ENCODE peak calls at places on chromosomes 3 and 15, in ten cellular contexts. S, K, X, A, N, F, O, Y, C and E are unnamed samples.

GRCh38 chr15:95119041-95119440 is 887.7 kb downstream of the MCTP2 start:
- DNase-seq in O (no peak), Y (no peak), S (no peak), A (no peak), X (peak; percentile 52), K (no peak), F (peak; percentile 13), C (no peak), N (no peak), E (peak; percentile 86)

GRCh38 chr3:191328963-191329653 is at the start of gene CCDC50:
- DNase-seq in X (peak; percentile 78), A (no peak), F (peak; percentile 86), C (peak; percentile 64), N (peak; percentile 91), K (peak; percentile 80), O (peak; percentile 87), Y (peak; percentile 90), S (no peak), E (peak; percentile 79)

GRCh38 chr3:189298469-189299375 is 127.0 kb downstream of the TPRG1 start:
- DNase-seq in X (no peak), A (no peak), Y (no peak), K (peak; percentile 16), S (no peak), O (no peak), F (peak; percentile 28), N (no peak), C (peak; percentile 58), E (peak; percentile 12)

GRCh38 chr15:39747326-39747725 is 35.3 kb downstream of the FSIP1 start:
- DNase-seq in F (peak; percentile 81), C (peak; percentile 35), A (no peak), O (no peak), X (peak; percentile 69), Y (no peak), K (peak; percentile 80), N (no peak), S (no peak), E (no peak)

GRCh38 chr15:99474041-99474906 is 91.5 kb upstream of the MEF2A start:
- DNase-seq in A (no peak), X (no peak), K (no peak), O (peak; percentile 62), S (no peak), N (peak; percentile 67), F (no peak), C (no peak), Y (peak; percentile 26), E (no peak)

GRCh38 chr3:143831208-143831607 is 17.1 kb downstream of the SLC9A9 start:
- DNase-seq in X (peak; percentile 60), Y (no peak), K (peak; percentile 53), F (peak; percentile 72), O (peak; percentile 29), S (no peak), N (no peak), C (peak; percentile 63), A (peak; percentile 50), E (no peak)

GRCh38 chr15:78637776-78638435 is 3.1 kb downstream of the CHRNB4 start:
- DNase-seq in C (no peak), A (no peak), Y (no peak), N (no peak), K (no peak), O (no peak), X (no peak), S (no peak), F (no peak), E (no peak)

GRCh38 chr3:127637546-127637945 is 8.6 kb downstream of the PODXL2 start:
- DNase-seq in Y (no peak), S (peak; percentile 91), A (no peak), C (no peak), O (no peak), K (no peak), X (no peak), N (no peak), F (peak; percentile 46), E (peak; percentile 65)

GRCh38 chr3:21216598-21216997 is 534.4 kb downstream of the ZNF385D start:
- DNase-seq in X (peak; percentile 28), Y (peak; percentile 44), F (peak; percentile 20), S (peak; percentile 11), C (no peak), A (no peak), O (no peak), N (no peak), K (peak; percentile 27), E (peak; percentile 4)

GRCh38 chr15:81303241-81304225 is 20.4 kb downstream of the STARD5 start:
- DNase-seq in F (no peak), O (no peak), K (peak; percentile 6), A (no peak), S (no peak), C (no peak), N (no peak), Y (peak; percentile 78), X (no peak), E (peak; percentile 45)

GRCh38 chr15:81299630-81300273 is 24.2 kb downstream of the STARD5 start:
- DNase-seq in N (no peak), O (no peak), C (no peak), F (no peak), Y (peak; percentile 32), S (no peak), A (no peak), K (no peak), X (no peak), E (no peak)

GRCh38 chr15:81302605-81303204 is 21.2 kb downstream of the STARD5 start:
- DNase-seq in S (no peak), K (no peak), F (no peak), X (no peak), C (no peak), O (no peak), Y (no peak), N (no peak), A (no peak), E (no peak)

GRCh38 chr15:81301815-81302399 is 22.0 kb downstream of the STARD5 start:
- DNase-seq in C (no peak), O (no peak), Y (no peak), A (no peak), N (peak; percentile 60), S (no peak), K (no peak), X (no peak), F (no peak), E (peak; percentile 53)

DNA sequence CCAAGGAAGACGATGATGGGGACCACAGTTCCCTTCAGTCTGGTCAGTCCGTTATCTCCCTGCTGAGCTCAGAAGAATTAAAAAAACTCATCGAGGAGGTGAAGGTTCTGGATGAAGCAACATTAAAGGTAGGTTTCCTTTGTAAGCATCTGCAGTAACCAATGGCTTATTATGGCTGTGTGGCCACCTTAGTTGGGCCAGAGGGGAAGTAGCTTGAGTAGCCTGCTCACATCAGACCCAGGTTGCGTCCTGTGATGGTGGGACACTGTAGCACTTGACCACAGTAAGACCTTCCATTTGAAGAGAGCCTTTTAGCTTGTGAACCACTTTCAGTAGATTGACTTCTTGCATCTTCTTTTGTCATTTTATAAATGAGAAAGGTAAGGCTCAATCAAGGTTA is 22.6 kb downstream of the STARD5 start:
- DNase-seq in N (no peak), Y (no peak), S (no peak), F (no peak), X (no peak), O (no peak), C (no peak), A (no peak), K (no peak), E (no peak)
- H3K4me3 ChIP-seq in N (no peak overlapping the region), Y (no peak overlapping the region), S (no peak overlapping the region), F (no peak overlapping the region), X (no peak overlapping the region), O (no peak overlapping the region), C (no peak overlapping the region), A (no peak overlapping the region), K (no peak overlapping the region), E (no peak overlapping the region)

GRCh38 chr15:45114076-45114750 is at the start of the genes DUOX2 and DUOXA2:
- DNase-seq in O (no peak), N (no peak), F (no peak), S (no peak), K (no peak), Y (peak; percentile 70), X (no peak), A (no peak), C (no peak), E (no peak)
- H3K4me3 ChIP-seq in O (peak within 1 kb of the TSS; percentile 9), N (peak within 1 kb of the TSS; percentile 30), F (no peak within 1 kb of the TSS), S (no peak within 1 kb of the TSS), K (no peak within 1 kb of the TSS), Y (peak within 1 kb of the TSS; percentile 24), X (no peak within 1 kb of the TSS), A (no peak within 1 kb of the TSS), C (no peak within 1 kb of the TSS), E (no peak within 1 kb of the TSS)

GRCh38 chr15:82536409-82537350 is 3.6 kb downstream of the RPS17 start:
- DNase-seq in A (no peak), Y (no peak), C (no peak), N (no peak), X (no peak), K (no peak), F (peak; percentile 1), S (no peak), O (no peak), E (peak; percentile 11)

GRCh38 chr15:82538961-82539689 is 1.1 kb downstream of the RPS17 start:
- DNase-seq in Y (peak; percentile 62), N (no peak), O (no peak), C (no peak), K (peak; percentile 53), S (no peak), A (no peak), X (no peak), F (peak; percentile 60), E (peak; percentile 37)

GRCh38 chr15:82535566-82536408 is 4.5 kb downstream of the RPS17 start:
- DNase-seq in Y (no peak), F (peak; percentile 9), X (no peak), N (no peak), O (no peak), S (no peak), C (no peak), K (no peak), A (no peak), E (peak; percentile 40)

GRCh38 chr15:82539690-82540054 is 585 bp downstream of the RPS17 start:
- DNase-seq in F (peak; percentile 49), S (no peak), A (no peak), O (peak; percentile 35), C (no peak), Y (peak; percentile 51), N (no peak), K (peak; percentile 24), X (no peak), E (peak; percentile 38)

DNA sequence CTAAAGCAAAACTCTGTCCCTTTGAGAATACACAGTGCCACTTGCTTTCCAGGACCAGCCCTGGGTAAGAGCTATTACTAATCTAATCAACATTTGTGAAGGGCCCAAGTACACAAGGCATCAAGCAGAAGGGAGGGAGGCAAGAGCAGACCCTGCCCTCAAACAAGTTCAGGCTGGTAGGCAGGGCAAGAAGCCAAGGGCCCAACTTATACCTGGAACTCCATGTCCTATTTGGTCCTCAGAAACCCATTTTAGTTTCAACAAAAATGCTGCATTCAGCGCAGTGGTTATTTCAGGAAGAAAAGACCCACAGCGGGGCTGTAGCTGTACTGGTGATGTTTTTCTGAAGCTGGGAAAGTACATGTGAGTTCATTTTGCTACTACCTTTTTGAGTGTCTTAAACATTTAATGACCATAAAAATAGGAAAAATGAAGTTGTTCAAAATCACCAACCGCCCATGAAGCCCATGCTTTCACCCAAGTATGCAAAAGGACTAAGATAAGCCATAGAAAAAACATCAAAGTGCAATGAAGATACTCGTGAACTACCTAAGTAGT is 2.8 kb downstream of the RPS17 start:
- DNase-seq in K (no peak), C (no peak), F (peak; percentile 2), X (no peak), O (no peak), N (no peak), Y (no peak), A (no peak), S (no peak), E (no peak)
- H3K4me3 ChIP-seq in K (no peak overlapping the region), C (peak overlapping the region; percentile 100), F (peak overlapping the region; percentile 94), X (peak overlapping the region; percentile 97), O (no peak overlapping the region), N (no peak overlapping the region), Y (no peak overlapping the region), A (no peak overlapping the region), S (no peak overlapping the region), E (peak overlapping the region; percentile 99)

GRCh38 chr3:32056559-32057290 is 49.7 kb upstream of the GPD1L start:
- DNase-seq in F (no peak), Y (no peak), N (no peak), X (no peak), O (no peak), A (no peak), S (no peak), C (no peak), K (no peak), E (no peak)
- H3K4me3 ChIP-seq in F (no peak overlapping the region), Y (no peak overlapping the region), N (no peak overlapping the region), X (no peak overlapping the region), O (no peak overlapping the region), A (no peak overlapping the region), S (no peak overlapping the region), C (no peak overlapping the region), K (no peak overlapping the region), E (no peak overlapping the region)